ENCODE peak calls at places on chromosomes 13 and 19, in ten cellular contexts. N, M, S, Z, V, G, O, J, H and F are unnamed samples.

GRCh38 chr19:48962029-48962848 is 2.9 kb upstream of the FTL start:
- DNase-seq in N (no peak), M (no peak), S (peak; percentile 86), Z (no peak), V (no peak), G (peak; percentile 94), O (peak; percentile 48), J (no peak), H (peak; percentile 68), F (peak; percentile 43)

GRCh38 chr13:99285432-99286182 is 21.6 kb downstream of the GPR183 start:
- DNase-seq in N (no peak), M (no peak), S (no peak), Z (no peak), V (no peak), G (no peak), O (peak; percentile 22), J (no peak), H (no peak), F (peak; percentile 31)

GRCh38 chr19:3783660-3784584 is 2.3 kb downstream of the MATK start:
- DNase-seq in N (no peak), M (no peak), S (no peak), Z (no peak), V (no peak), G (peak; percentile 49), O (no peak), J (no peak), H (peak; percentile 96), F (no peak)

GRCh38 chr19:6476155-6476895 is 5.3 kb downstream of the DENND1C start:
- DNase-seq in N (peak; percentile 56), M (peak; percentile 12), S (peak; percentile 29), Z (no peak), V (no peak), G (peak; percentile 91), O (peak; percentile 48), J (no peak), H (peak; percentile 100), F (peak; percentile 83)

GRCh38 chr13:111556496-111556895 is 236.1 kb downstream of the TEX29 start:
- DNase-seq in N (no peak), M (no peak), S (no peak), Z (no peak), V (no peak), G (no peak), O (no peak), J (peak; percentile 12), H (no peak), F (no peak)

GRCh38 chr13:73622375-73622774 is 511.8 kb downstream of the KLF12 start:
- DNase-seq in N (no peak), M (no peak), S (no peak), Z (no peak), V (no peak), G (no peak), O (peak; percentile 10), J (no peak), H (no peak), F (no peak)

GRCh38 chr19:8243146-8243545 is 34.0 kb downstream of the CERS4 start:
- DNase-seq in N (no peak), M (no peak), S (no peak), Z (no peak), V (no peak), G (no peak), O (no peak), J (no peak), H (peak; percentile 6), F (no peak)

GRCh38 chr13:114230117-114230516 is 4.6 kb upstream of the CDC16 start:
- DNase-seq in N (no peak), M (peak; percentile 54), S (no peak), Z (no peak), V (no peak), G (no peak), O (no peak), J (no peak), H (peak; percentile 67), F (no peak)

GRCh38 chr13:80783926-80784325 is 443.0 kb upstream of the SPRY2 start:
- DNase-seq in N (no peak), M (no peak), S (no peak), Z (no peak), V (no peak), G (no peak), O (peak; percentile 83), J (no peak), H (no peak), F (no peak)

GRCh38 chr19:35710784-35711723 is 6.7 kb downstream of the ZBTB32 start:
- DNase-seq in N (no peak), M (no peak), S (no peak), Z (no peak), V (no peak), G (no peak), O (no peak), J (no peak), H (no peak), F (no peak)

GRCh38 chr19:1955171-1956142 is 14.5 kb downstream of the CSNK1G2 start:
- DNase-seq in N (no peak), M (no peak), S (no peak), Z (no peak), V (no peak), G (no peak), O (no peak), J (no peak), H (no peak), F (no peak)

GRCh38 chr13:42728507-42729180 is 52.7 kb upstream of the FAM216B start:
- DNase-seq in N (no peak), M (no peak), S (no peak), Z (no peak), V (no peak), G (no peak), O (no peak), J (no peak), H (no peak), F (no peak)

GRCh38 chr13:80217614-80218456 is 123.1 kb downstream of the SPRY2 start:
- DNase-seq in N (no peak), M (no peak), S (peak; percentile 32), Z (no peak), V (peak; percentile 20), G (no peak), O (peak; percentile 91), J (no peak), H (no peak), F (no peak)

GRCh38 chr19:3057275-3057714 is 5.0 kb downstream of the TLE5 start:
- DNase-seq in N (no peak), M (peak; percentile 49), S (peak; percentile 45), Z (peak; percentile 90), V (no peak), G (peak; percentile 80), O (peak; percentile 93), J (peak; percentile 95), H (peak; percentile 89), F (peak; percentile 99)

GRCh38 chr19:38034153-38034835 is 127.3 kb downstream of the SIPA1L3 start:
- DNase-seq in N (no peak), M (no peak), S (no peak), Z (no peak), V (no peak), G (no peak), O (no peak), J (no peak), H (no peak), F (no peak)

GRCh38 chr19:51946602-51947001 is 19.3 kb downstream of the ZNF613 start:
- DNase-seq in N (no peak), M (no peak), S (no peak), Z (no peak), V (no peak), G (no peak), O (no peak), J (no peak), H (no peak), F (no peak)
- H3K4me3 ChIP-seq in N (no peak overlapping the region), M (no peak overlapping the region), S (no peak overlapping the region), Z (no peak overlapping the region), V (no peak overlapping the region), G (no peak overlapping the region), O (no peak overlapping the region), J (no peak overlapping the region), H (no peak overlapping the region), F (no peak overlapping the region)

GRCh38 chr13:71760226-71760591 is 106.8 kb downstream of the DACH1 start:
- DNase-seq in N (no peak), M (no peak), S (no peak), Z (no peak), V (no peak), G (no peak), O (no peak), J (no peak), H (no peak), F (no peak)
- H3K4me3 ChIP-seq in N (no peak overlapping the region), M (no peak overlapping the region), S (no peak overlapping the region), Z (no peak overlapping the region), V (no peak overlapping the region), G (no peak overlapping the region), O (no peak overlapping the region), J (no peak overlapping the region), H (no peak overlapping the region), F (no peak overlapping the region)

GRCh38 chr13:48485447-48485846 is 47.4 kb downstream of the RCBTB2 start:
- DNase-seq in N (no peak), M (no peak), S (no peak), Z (no peak), V (no peak), G (no peak), O (no peak), J (no peak), H (no peak), F (no peak)
- H3K4me3 ChIP-seq in N (no peak overlapping the region), M (no peak overlapping the region), S (no peak overlapping the region), Z (no peak overlapping the region), V (no peak overlapping the region), G (no peak overlapping the region), O (no peak overlapping the region), J (no peak overlapping the region), H (no peak overlapping the region), F (no peak overlapping the region)

GRCh38 chr19:22257381-22257780 is 28.9 kb upstream of the ZNF729 start:
- DNase-seq in N (no peak), M (no peak), S (no peak), Z (no peak), V (no peak), G (no peak), O (no peak), J (no peak), H (no peak), F (no peak)

GRCh38 chr19:22257916-22258315 is 28.3 kb upstream of the ZNF729 start:
- DNase-seq in N (no peak), M (no peak), S (no peak), Z (no peak), V (no peak), G (no peak), O (no peak), J (no peak), H (no peak), F (no peak)

GRCh38 chr19:22260499-22260898 is 25.7 kb upstream of the ZNF729 start:
- DNase-seq in N (no peak), M (no peak), S (no peak), Z (no peak), V (no peak), G (no peak), O (no peak), J (no peak), H (no peak), F (no peak)

GRCh38 chr19:22263121-22263520 is 23.1 kb upstream of the ZNF729 start:
- DNase-seq in N (no peak), M (no peak), S (no peak), Z (no peak), V (no peak), G (no peak), O (no peak), J (no peak), H (no peak), F (no peak)

DNA sequence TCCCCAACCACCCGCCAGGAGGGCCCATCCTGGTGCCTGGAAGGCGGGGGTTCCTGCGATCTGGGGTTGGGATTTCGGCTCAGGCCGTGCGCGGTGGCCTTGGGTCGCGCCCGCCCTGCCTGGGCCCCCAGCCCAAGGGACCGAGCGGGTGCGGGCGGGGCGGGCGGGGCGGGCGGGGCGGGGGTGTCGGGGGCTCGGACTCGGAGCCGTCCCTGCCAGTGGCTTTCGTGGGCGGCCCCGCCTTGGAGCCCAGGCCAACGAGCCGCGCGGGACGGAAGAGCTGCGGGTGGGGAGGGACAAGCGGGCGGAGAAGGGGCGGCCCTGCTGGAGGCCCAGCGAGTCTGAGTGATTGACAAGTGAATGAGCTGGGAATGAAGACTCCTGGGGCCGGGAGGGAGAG is 24.6 kb upstream of the ZNF729 start:
- DNase-seq in N (no peak), M (no peak), S (no peak), Z (no peak), V (no peak), G (no peak), O (no peak), J (no peak), H (no peak), F (no peak)
- H3K4me3 ChIP-seq in N (no peak overlapping the region), M (no peak overlapping the region), S (no peak overlapping the region), Z (no peak overlapping the region), V (no peak overlapping the region), G (no peak overlapping the region), O (no peak overlapping the region), J (no peak overlapping the region), H (no peak overlapping the region), F (no peak overlapping the region)